ENCODE peak calls at places on chromosomes 12 and 14, in eight cellular contexts. One of them, this sample, is unnamed.
A peak's percentile ranks its signal among the peaks of the same experiment; 100 is the strongest.

GRCh38 chr12:10243803-10244520 is 31.3 kb downstream of the GABARAPL1 start:
- DNase-seq in pancreas: no peak
- DNase-seq in AG09309: no peak
- DNase-seq in NCI-H1092 treated with DMSO at 0.1 percent for 48 hours: no peak
- DNase-seq in hypothalamus: no peak
- DNase-seq in glutamatergic neuron: no peak
- DNase-seq in psoas muscle: no peak
- DNase-seq in right cardiac atrium: no peak
- DNase-seq in this sample: no peak

GRCh38 chr12:78963439-78964222 is 99.1 kb downstream of the SYT1 start:
- DNase-seq in pancreas: no peak
- DNase-seq in AG09309: no peak
- DNase-seq in NCI-H1092 treated with DMSO at 0.1 percent for 48 hours: no peak
- DNase-seq in hypothalamus: no peak
- DNase-seq in glutamatergic neuron: no peak
- DNase-seq in psoas muscle: no peak
- DNase-seq in right cardiac atrium: no peak
- DNase-seq in this sample: no peak

GRCh38 chr12:45214739-45215418 is 1.0 kb upstream of the ANO6 start:
- DNase-seq in pancreas: no peak
- DNase-seq in AG09309: no peak
- DNase-seq in NCI-H1092 treated with DMSO at 0.1 percent for 48 hours: no peak
- DNase-seq in hypothalamus: no peak
- DNase-seq in glutamatergic neuron: no peak
- DNase-seq in psoas muscle: no peak
- DNase-seq in right cardiac atrium: no peak
- DNase-seq in this sample: no peak

GRCh38 chr12:53236443-53237111 is 4.6 kb upstream of the RARG start:
- DNase-seq in pancreas: no peak
- DNase-seq in AG09309: no peak
- DNase-seq in NCI-H1092 treated with DMSO at 0.1 percent for 48 hours: no peak
- DNase-seq in hypothalamus: no peak
- DNase-seq in glutamatergic neuron: no peak
- DNase-seq in psoas muscle: peak; percentile 41
- DNase-seq in right cardiac atrium: no peak
- DNase-seq in this sample: no peak

GRCh38 chr12:120144215-120144614 is 27.7 kb upstream of the RAB35 start:
- DNase-seq in pancreas: no peak
- DNase-seq in AG09309: no peak
- DNase-seq in NCI-H1092 treated with DMSO at 0.1 percent for 48 hours: no peak
- DNase-seq in hypothalamus: no peak
- DNase-seq in glutamatergic neuron: no peak
- DNase-seq in psoas muscle: no peak
- DNase-seq in right cardiac atrium: no peak
- DNase-seq in this sample: no peak

GRCh38 chr12:110983811-110984210 is 63.4 kb upstream of the MYL2 start:
- DNase-seq in pancreas: no peak
- DNase-seq in AG09309: no peak
- DNase-seq in NCI-H1092 treated with DMSO at 0.1 percent for 48 hours: no peak
- DNase-seq in hypothalamus: no peak
- DNase-seq in glutamatergic neuron: no peak
- DNase-seq in psoas muscle: no peak
- DNase-seq in right cardiac atrium: no peak
- DNase-seq in this sample: no peak

GRCh38 chr12:19144985-19145384 is 15.5 kb downstream of the PLEKHA5 start:
- DNase-seq in pancreas: no peak
- DNase-seq in AG09309: no peak
- DNase-seq in NCI-H1092 treated with DMSO at 0.1 percent for 48 hours: no peak
- DNase-seq in hypothalamus: no peak
- DNase-seq in glutamatergic neuron: no peak
- DNase-seq in psoas muscle: no peak
- DNase-seq in right cardiac atrium: no peak
- DNase-seq in this sample: no peak

GRCh38 chr14:68734231-68734732 is 58.6 kb downstream of the ZFP36L1 start:
- DNase-seq in pancreas: no peak
- DNase-seq in AG09309: no peak
- DNase-seq in NCI-H1092 treated with DMSO at 0.1 percent for 48 hours: no peak
- DNase-seq in hypothalamus: no peak
- DNase-seq in glutamatergic neuron: no peak
- DNase-seq in psoas muscle: no peak
- DNase-seq in right cardiac atrium: no peak
- DNase-seq in this sample: no peak

GRCh38 chr12:123141615-123142517 is 9.0 kb downstream of the PITPNM2 start:
- DNase-seq in pancreas: peak; percentile 64
- DNase-seq in AG09309: peak; percentile 32
- DNase-seq in NCI-H1092 treated with DMSO at 0.1 percent for 48 hours: no peak
- DNase-seq in hypothalamus: peak; percentile 38
- DNase-seq in glutamatergic neuron: no peak
- DNase-seq in psoas muscle: no peak
- DNase-seq in right cardiac atrium: peak; percentile 85
- DNase-seq in this sample: no peak

This sample was measured in activated T-helper 2 cell treated with anti-CD3 and anti-CD28 coated beads, Interferon-gamma antibody, Interleukin-2, Interleukin-4, amounts not matched to agents 10 μg/mL and 5 μg/mL and 100 μg/mL, durations not matched to agents 14 hours and 24 hours and 36 hours.